ENCODE peak calls at places on chromosomes 13 and 19, in seven cellular contexts. J is CD4-positive, alpha-beta T cell; D is pancreas; F is uterus; M is right lobe of liver; B is OCI-LY7; W is AG09319. O is an unnamed sample.

GRCh38 chr19:5364674-5365073 is 24.1 kb upstream of the PTPRS start:
- DNase-seq in J (no peak), D (no peak), F (no peak), M (no peak), B (no peak), W (no peak), O (peak; percentile 41)

GRCh38 chr13:27667946-27668345 is 46.3 kb downstream of the POLR1D start:
- DNase-seq in J (no peak), D (no peak), F (no peak), M (no peak), B (no peak), W (no peak), O (no peak)

GRCh38 chr13:112575680-112576079 is 12.3 kb downstream of the TUBGCP3 start:
- DNase-seq in J (no peak), D (no peak), F (no peak), M (no peak), B (no peak), W (peak; percentile 12), O (no peak)

GRCh38 chr13:72656357-72656756 is 71.1 kb downstream of the MZT1 start:
- DNase-seq in J (no peak), D (no peak), F (no peak), M (no peak), B (no peak), W (no peak), O (no peak)

GRCh38 chr13:64274481-64275217 is 2859.0 kb upstream of the PCDH20 start:
- DNase-seq in J (no peak), D (no peak), F (no peak), M (no peak), B (no peak), W (no peak), O (no peak)

GRCh38 chr13:51976423-51976822 is 34.8 kb downstream of the ATP7B start:
- DNase-seq in J (no peak), D (no peak), F (no peak), M (no peak), B (no peak), W (no peak), O (no peak)

GRCh38 chr13:35228536-35228935 is 248.0 kb downstream of the MAB21L1 start:
- DNase-seq in J (no peak), D (no peak), F (no peak), M (no peak), B (no peak), W (no peak), O (no peak)

GRCh38 chr19:2923510-2923909 is 21.3 kb downstream of the ZNF77 start:
- DNase-seq in J (no peak), D (no peak), F (no peak), M (no peak), B (no peak), W (peak; percentile 79), O (no peak)

GRCh38 chr19:27720155-27720554 is 1492.8 kb downstream of the UQCRFS1 start:
- DNase-seq in J (no peak), D (no peak), F (no peak), M (no peak), B (no peak), W (no peak), O (no peak)

GRCh38 chr13:22848539-22849052 is 332.2 kb upstream of the SGCG start:
- DNase-seq in J (no peak), D (peak; percentile 52), F (no peak), M (no peak), B (no peak), W (no peak), O (peak; percentile 33)

GRCh38 chr19:46287585-46287984 is 9.3 kb upstream of the HIF3A start:
- DNase-seq in J (no peak), D (no peak), F (no peak), M (no peak), B (no peak), W (no peak), O (no peak)

GRCh38 chr13:70424928-70425327 is 316.7 kb upstream of the KLHL1 start:
- DNase-seq in J (no peak), D (no peak), F (no peak), M (no peak), B (no peak), W (no peak), O (no peak)

GRCh38 chr13:41568143-41568989 is 111.0 kb downstream of the RGCC start:
- DNase-seq in J (no peak), D (no peak), F (no peak), M (no peak), B (no peak), W (no peak), O (no peak)

GRCh38 chr19:1854542-1855039 is 6.3 kb upstream of the REXO1 start:
- DNase-seq in J (no peak), D (peak; percentile 77), F (no peak), M (peak; percentile 59), B (no peak), W (no peak), O (peak; percentile 68)

GRCh38 chr13:47114030-47114429 is 217.2 kb upstream of the HTR2A start:
- DNase-seq in J (no peak), D (no peak), F (no peak), M (no peak), B (no peak), W (no peak), O (no peak)

GRCh38 chr13:113962975-113963374 is 10.9 kb downstream of the C13orf46 start:
- DNase-seq in J (no peak), D (peak; percentile 48), F (no peak), M (peak; percentile 8), B (no peak), W (no peak), O (no peak)

GRCh38 chr19:45153339-45154063 is 7.3 kb downstream of the NKPD1 start:
- DNase-seq in J (peak; percentile 49), D (peak; percentile 78), F (peak; percentile 42), M (no peak), B (peak; percentile 41), W (no peak), O (peak; percentile 87)

GRCh38 chr19:49506575-49507105 is 5.8 kb upstream of the FCGRT start:
- DNase-seq in J (peak; percentile 82), D (peak; percentile 78), F (no peak), M (peak; percentile 56), B (peak; percentile 78), W (no peak), O (peak; percentile 65)

GRCh38 chr13:102878491-102878890 is 32.7 kb downstream of the ERCC5 start:
- DNase-seq in J (no peak), D (no peak), F (no peak), M (no peak), B (no peak), W (peak; percentile 2), O (no peak)

GRCh38 chr19:44990459-44990858 is 10.8 kb upstream of the RELB start:
- DNase-seq in J (no peak), D (no peak), F (no peak), M (no peak), B (no peak), W (no peak), O (no peak)

GRCh38 chr13:74134777-74135305 is 637 bp upstream of the KLF12 start:
- DNase-seq in J (no peak), D (peak; percentile 79), F (peak; percentile 42), M (peak; percentile 78), B (peak; percentile 60), W (no peak), O (peak; percentile 67)

GRCh38 chr19:15448778-15449619 is 757 bp downstream of the WIZ start:
- DNase-seq in J (no peak), D (peak; percentile 80), F (peak; percentile 47), M (no peak), B (peak; percentile 27), W (no peak), O (no peak)

GRCh38 chr13:23956106-23956505 is 58.8 kb upstream of the C1QTNF9B start:
- DNase-seq in J (no peak), D (no peak), F (no peak), M (no peak), B (no peak), W (no peak), O (no peak)

GRCh38 chr19:47445937-47446402 is 25.7 kb downstream of the SLC8A2 start:
- DNase-seq in J (peak; percentile 80), D (peak; percentile 75), F (peak; percentile 71), M (peak; percentile 37), B (peak; percentile 13), W (no peak), O (peak; percentile 75)

GRCh38 chr19:7349961-7350711 is 1.4 kb downstream of the ARHGEF18 start:
- DNase-seq in J (peak; percentile 74), D (no peak), F (no peak), M (no peak), B (peak; percentile 79), W (no peak), O (no peak)

GRCh38 chr13:69935043-69935442 is 172.6 kb upstream of the ATXN8OS start:
- DNase-seq in J (no peak), D (no peak), F (no peak), M (no peak), B (peak; percentile 1), W (no peak), O (no peak)

GRCh38 chr13:73090116-73090811 is 31.5 kb downstream of the KLF5 start:
- DNase-seq in J (no peak), D (no peak), F (no peak), M (no peak), B (no peak), W (peak; percentile 5), O (no peak)

GRCh38 chr19:38543286-38543806 is 74.4 kb downstream of the MAP4K1 start:
- DNase-seq in J (no peak), D (no peak), F (no peak), M (no peak), B (no peak), W (no peak), O (no peak)
- TF ChIP-seq CTCF in J (no peak), D (no peak), F (no peak), M (no peak), B (no peak), W (no peak), O (no peak)

GRCh38 chr19:10855879-10856522 is 7.8 kb downstream of the C19orf38 start:
- DNase-seq in J (no peak), D (no peak), F (no peak), M (no peak), B (peak; percentile 58), W (no peak), O (no peak)
- TF ChIP-seq CTCF in J (peak; percentile 40), D (peak; percentile 16), F (no peak), M (peak; percentile 34), B (peak; percentile 76), W (peak; percentile 34), O (peak; percentile 72)

GRCh38 chr19:3969435-3970312 is 1.2 kb downstream of the DAPK3 start:
- DNase-seq in J (no peak), D (no peak), F (no peak), M (peak; percentile 40), B (no peak), W (no peak), O (peak; percentile 62)
- TF ChIP-seq CTCF in J (no peak), D (no peak), F (peak; percentile 1), M (no peak), B (peak; percentile 18), W (peak; percentile 22), O (no peak)

DNA sequence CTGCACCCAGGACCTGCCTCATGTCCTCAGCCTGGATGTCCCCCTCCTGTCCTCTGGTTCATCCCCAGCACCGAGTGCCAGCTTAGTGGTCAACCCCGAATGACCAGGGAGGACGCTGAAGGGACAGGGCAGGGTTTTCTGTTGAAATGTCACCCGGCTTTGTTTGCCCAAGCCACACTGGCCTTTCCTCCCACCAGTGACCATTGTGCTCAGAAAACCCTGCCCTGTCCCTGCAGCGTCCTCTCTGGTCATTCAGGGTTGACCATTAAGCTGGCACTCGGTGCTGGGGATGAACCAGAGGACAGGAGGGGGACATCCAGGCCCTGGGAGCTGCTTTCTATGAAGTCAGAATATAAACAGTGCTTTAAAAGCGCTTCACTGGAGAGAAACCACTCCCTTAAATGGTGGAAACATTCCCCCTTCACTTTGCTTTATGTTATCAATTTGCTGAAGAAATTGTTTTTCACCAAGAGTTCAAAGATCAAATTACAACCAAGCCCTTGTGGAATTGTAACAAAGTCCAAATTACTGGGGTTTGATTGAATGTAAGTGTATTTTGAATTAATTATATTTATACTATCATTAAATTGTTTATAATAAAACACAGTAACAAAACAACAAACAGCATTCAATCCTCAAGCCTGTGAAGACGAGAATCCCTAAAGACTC is 21.4 kb downstream of the CARS2 start:
- DNase-seq in J (no peak), D (no peak), F (no peak), M (no peak), B (no peak), W (no peak), O (no peak)
- TF ChIP-seq CTCF in J (no peak), D (no peak), F (no peak), M (no peak), B (no peak), W (no peak), O (no peak)

O was measured in glutamatergic neuron.